ENCODE peak calls at places on chromosomes 7 and 10, in six cellular contexts. L is upper lobe of left lung, O is uterus, M is IMR-90, T is right cardiac atrium, E is left ventricle myocardium inferior. V is an unnamed sample. For H3K4me1, the result is how much of the 10 kb centered on the place peaks cover.

GRCh38 chr7:102306916-102307677 is 20.4 kb downstream of the SH2B2 start:
- DNase-seq in E (peak), M (peak), O (no peak), T (peak), L (no peak), V (peak)

GRCh38 chr10:96910488-96911395 is 78.6 kb downstream of the LCOR start:
- DNase-seq in L (no peak), M (peak), E (no peak), O (no peak), T (no peak), V (no peak)

GRCh38 chr10:14208231-14208630 is 122.5 kb downstream of the FRMD4A start:
- DNase-seq in O (no peak), E (no peak), M (no peak), L (no peak), T (no peak), V (no peak)

GRCh38 chr10:131041361-131041916 is 270.1 kb downstream of the TCERG1L start:
- DNase-seq in L (no peak), O (no peak), T (no peak), E (no peak), M (no peak), V (no peak)

GRCh38 chr10:97534746-97535367 is 36.1 kb downstream of the UBTD1 start:
- DNase-seq in O (no peak), L (no peak), M (no peak), T (peak), E (no peak), V (no peak)

GRCh38 chr7:101362334-101363195 is at the start of gene COL26A1:
- DNase-seq in L (peak), M (no peak), T (peak), O (peak), E (peak), V (no peak)

GRCh38 chr10:93600861-93601773 is at the start of gene RBP4:
- DNase-seq in E (no peak), O (no peak), L (peak), T (peak), M (peak), V (no peak)

GRCh38 chr7:6579446-6579845 is 2.2 kb downstream of the ZDHHC4 start:
- DNase-seq in O (no peak), M (peak), T (peak), L (no peak), E (no peak), V (no peak)

GRCh38 chr10:42476101-42476500 is 162.3 kb downstream of the ZNF33B start:
- DNase-seq in O (no peak), T (no peak), E (no peak), M (no peak), L (no peak), V (no peak)

GRCh38 chr7:33901847-33902246 is 3.5 kb upstream of the BMPER start:
- DNase-seq in L (no peak), M (no peak), E (no peak), O (no peak), T (no peak), V (no peak)

GRCh38 chr7:128841961-128842673 is 11.9 kb downstream of the FLNC start:
- DNase-seq in O (no peak), E (peak), M (peak), L (peak), T (peak), V (no peak)

GRCh38 chr7:135169141-135169935 is 1.2 kb downstream of the CYREN start:
- DNase-seq in O (no peak), L (no peak), T (peak), M (peak), E (no peak), V (no peak)

GRCh38 chr7:1065263-1066260 is 21.2 kb downstream of the GPR146 start:
- DNase-seq in L (peak), E (peak), T (peak), M (peak), O (peak), V (peak)

GRCh38 chr10:22544325-22545068 is 169.9 kb downstream of the PIP4K2A start:
- DNase-seq in L (peak), E (no peak), T (no peak), M (no peak), O (no peak), V (no peak)

DNA sequence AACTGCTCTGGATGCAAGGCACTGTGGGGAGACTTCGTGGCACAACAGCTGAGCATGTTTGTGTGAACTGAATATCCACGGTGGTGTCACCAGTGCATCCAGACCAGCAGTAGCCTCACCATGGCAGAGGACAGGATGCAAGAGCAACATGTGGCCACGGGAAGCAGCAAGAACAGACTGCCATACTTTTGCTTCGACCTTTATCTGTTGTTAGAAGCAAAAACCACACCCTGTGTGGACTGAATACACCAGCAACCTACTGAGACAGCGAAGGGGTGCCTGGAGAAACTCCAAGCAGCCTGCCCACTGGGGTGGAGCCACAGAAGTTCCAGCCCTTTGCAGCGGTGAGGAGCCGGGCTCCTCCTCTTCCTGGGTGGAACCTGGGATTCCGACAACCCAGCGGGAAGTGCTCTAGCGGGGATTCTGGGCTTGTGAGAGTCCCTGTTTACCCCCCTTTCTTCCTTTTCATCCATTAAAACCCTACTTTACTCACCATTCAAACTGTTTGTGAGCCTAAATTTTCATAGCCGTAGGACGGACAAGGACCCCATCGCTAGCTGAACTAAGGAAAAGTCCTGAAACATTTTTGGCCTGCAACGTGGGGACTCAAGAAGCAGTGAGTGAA is 584.9 kb downstream of the GRM8 start:
- DNase-seq in T (no peak), L (peak), M (no peak), O (no peak), E (no peak), V (no peak)
- H3K4me3 ChIP-seq in T (no peak), L (no peak), M (no peak), O (no peak), E (no peak), V (no peak)

GRCh38 chr10:32340596-32341180 is 6.3 kb downstream of the EPC1 start:
- DNase-seq in M (no peak), E (no peak), O (no peak), L (no peak), T (no peak), V (no peak)

GRCh38 chr10:32338262-32338661 is 8.7 kb downstream of the EPC1 start:
- DNase-seq in E (no peak), M (peak), L (no peak), O (no peak), T (no peak), V (no peak)

GRCh38 chr10:32341596-32341995 is 5.4 kb downstream of the EPC1 start:
- DNase-seq in L (no peak), E (no peak), O (no peak), M (no peak), T (no peak), V (no peak)

GRCh38 chr10:32333849-32334248 is 13.1 kb downstream of the EPC1 start:
- DNase-seq in M (no peak), E (no peak), O (no peak), T (no peak), L (no peak), V (no peak)

DNA sequence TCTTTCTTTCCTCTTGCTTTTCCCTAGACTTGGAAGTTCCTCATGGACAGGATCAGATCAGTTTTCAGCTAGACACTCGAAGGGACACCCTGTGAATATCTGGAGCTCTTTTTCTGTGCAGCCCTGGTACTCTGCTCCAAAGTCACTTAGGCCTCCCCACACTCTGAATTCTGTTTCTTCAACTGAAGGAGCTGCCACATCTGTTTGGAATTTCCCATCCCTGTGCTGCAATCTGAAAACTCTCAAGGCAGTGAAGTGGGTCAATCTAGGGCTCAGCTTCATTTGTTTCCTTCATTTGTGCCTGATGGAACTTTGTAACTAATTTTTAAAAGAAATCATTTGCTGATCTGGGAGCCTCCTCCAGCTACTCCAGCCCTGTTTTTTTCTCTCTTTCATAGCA is 9.6 kb downstream of the EPC1 start:
- DNase-seq in L (no peak), E (no peak), O (no peak), M (peak), T (no peak), V (no peak)
- H3K4me1 ChIP-seq in L (half or more), E (half or more), O (under half), M (under half), T (under half), V (under half)

GRCh38 chr7:3564231-3564630 is 263.2 kb downstream of the SDK1 start:
- DNase-seq in M (no peak), E (no peak), L (no peak), T (no peak), O (no peak), V (no peak)

GRCh38 chr7:3558410-3558809 is 257.4 kb downstream of the SDK1 start:
- DNase-seq in O (no peak), E (no peak), T (no peak), M (no peak), L (no peak), V (no peak)

GRCh38 chr7:3560495-3560894 is 259.4 kb downstream of the SDK1 start:
- DNase-seq in E (no peak), L (no peak), M (no peak), O (no peak), T (no peak), V (no peak)

GRCh38 chr7:3561908-3562307 is 260.9 kb downstream of the SDK1 start:
- DNase-seq in E (no peak), M (no peak), L (no peak), T (no peak), O (no peak), V (no peak)

DNA sequence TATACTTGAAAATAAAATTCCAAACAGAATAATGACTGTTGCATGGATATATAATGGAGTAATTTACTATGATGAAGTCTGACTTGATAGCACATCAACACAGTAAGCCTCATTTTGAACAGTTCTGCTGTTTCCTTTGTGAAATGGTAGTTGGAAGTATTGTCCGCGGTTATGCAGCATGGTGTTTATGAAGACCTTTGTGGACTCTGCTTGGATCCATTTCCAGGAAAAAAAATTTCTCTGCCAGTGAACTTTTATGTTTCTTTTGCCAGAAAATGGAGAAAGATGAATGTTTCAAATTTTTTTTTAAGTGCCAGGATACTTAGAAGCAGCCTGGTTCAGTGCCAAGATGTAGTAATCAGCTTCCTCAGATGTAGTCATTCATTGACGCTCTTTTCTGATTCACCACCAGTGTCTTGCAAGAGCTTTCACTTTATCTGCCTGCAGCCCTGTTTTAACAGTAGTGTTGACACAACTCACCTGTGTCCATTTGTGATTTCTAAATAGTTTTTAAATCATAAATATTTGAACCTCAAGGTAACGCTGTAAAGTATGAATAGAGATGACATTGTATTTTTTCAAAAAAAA is 258.2 kb downstream of the SDK1 start:
- DNase-seq in M (peak), L (no peak), O (no peak), E (no peak), T (no peak), V (no peak)
- H3K4me3 ChIP-seq in M (no peak), L (no peak), O (no peak), E (no peak), T (no peak), V (no peak)

GRCh38 chr7:137956183-137956582 is 45.7 kb downstream of the CREB3L2 start:
- DNase-seq in O (no peak), M (no peak), L (no peak), T (no peak), E (no peak), V (no peak)
- H3K4me1 ChIP-seq in O (under half), M (under half), L (under half), T (under half), E (half or more), V (under half)

DNA sequence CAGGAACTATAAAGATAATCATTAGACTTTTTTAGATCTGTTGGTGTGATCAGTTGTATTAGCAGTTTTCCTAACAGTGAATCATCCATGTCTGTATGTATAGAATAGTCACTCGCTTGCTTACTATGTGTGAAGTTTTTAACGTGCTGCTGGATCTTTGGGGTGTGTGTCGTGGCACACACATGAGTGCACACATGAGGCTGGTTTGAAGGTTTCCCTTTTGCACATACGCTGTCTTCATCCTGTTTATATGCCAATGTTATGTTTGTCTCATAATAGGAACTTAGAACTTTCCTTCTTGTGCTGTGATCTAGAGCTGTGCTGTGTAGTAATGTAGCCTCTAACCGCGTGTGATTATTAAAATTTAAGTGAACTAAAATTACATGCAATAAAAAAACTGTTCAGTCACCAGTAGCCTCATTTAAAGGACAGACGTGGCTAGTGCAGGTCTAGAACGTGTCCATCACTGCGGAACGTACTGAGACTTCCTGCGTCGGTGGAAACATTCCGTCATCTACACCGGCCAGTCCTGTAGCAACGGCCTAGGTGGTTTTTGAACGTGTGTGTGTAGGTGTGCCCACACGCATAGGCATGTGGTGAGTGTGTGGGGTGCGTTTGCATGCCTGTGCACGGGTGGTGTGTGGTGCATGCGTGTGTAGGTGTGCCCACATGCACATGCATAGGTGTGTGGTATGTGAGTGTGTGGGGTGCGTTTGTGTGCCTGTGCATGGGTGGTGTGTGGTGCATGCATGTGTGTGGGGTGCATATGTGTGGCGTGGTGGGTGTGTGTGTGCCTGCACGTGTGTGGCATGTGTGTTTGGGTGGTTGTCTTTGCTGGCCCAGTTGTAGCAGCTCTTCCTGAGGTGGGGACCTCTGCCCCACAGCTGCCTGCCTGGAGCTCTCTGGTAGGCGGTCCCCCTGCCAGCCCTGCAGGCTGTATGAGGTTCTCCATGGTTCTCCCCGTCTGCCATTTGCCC is 56.6 kb downstream of the INPP5A start:
- DNase-seq in T (no peak), O (no peak), E (no peak), M (no peak), L (no peak), V (no peak)
- H3K4me3 ChIP-seq in T (no peak), O (no peak), E (no peak), M (no peak), L (no peak), V (no peak)

DNA sequence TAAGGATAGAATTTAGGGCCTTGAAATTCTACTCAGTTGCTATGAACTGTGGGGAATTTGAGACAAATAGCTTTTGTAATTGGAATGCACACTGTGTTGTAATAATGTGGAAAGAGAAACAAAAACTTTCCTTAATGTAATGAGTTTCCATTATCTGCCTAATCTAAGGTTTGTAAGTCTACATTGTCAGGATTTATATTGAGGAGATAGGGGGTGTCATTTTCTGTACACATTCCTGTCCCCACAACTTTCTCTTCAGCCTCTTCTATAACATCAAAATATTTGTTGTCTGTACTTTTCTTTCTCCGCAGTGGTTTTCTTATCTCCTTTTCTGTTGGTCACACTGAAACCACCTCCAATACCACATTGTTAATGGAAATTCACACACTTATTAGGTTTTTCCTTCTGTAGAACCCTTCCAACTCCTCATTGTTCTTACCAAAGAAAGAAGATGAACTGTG is 41.5 kb downstream of the ARID5B start:
- DNase-seq in M (peak), L (no peak), T (no peak), E (no peak), O (no peak), V (no peak)
- H3K4me1 ChIP-seq in M (under half), L (half or more), T (under half), E (under half), O (under half), V (under half)

GRCh38 chr7:117479480-117480224 is at the start of gene CFTR:
- DNase-seq in M (no peak), L (peak), O (peak), T (peak), E (peak), V (no peak)
- H3K4me3 ChIP-seq in M (peak), L (no peak), O (peak), T (peak), E (peak), V (peak)

GRCh38 chr7:69620650-69621049 is 22.4 kb downstream of the AUTS2 start:
- DNase-seq in E (no peak), O (no peak), T (no peak), L (no peak), M (no peak), V (no peak)

GRCh38 chr7:69624431-69624830 is 26.2 kb downstream of the AUTS2 start:
- DNase-seq in M (no peak), T (no peak), L (no peak), E (no peak), O (no peak), V (no peak)

GRCh38 chr7:69622014-69622818 is 23.9 kb downstream of the AUTS2 start:
- DNase-seq in T (no peak), M (no peak), E (no peak), L (no peak), O (no peak), V (no peak)

GRCh38 chr7:69624842-69625637 is 26.8 kb downstream of the AUTS2 start:
- DNase-seq in E (no peak), T (no peak), O (no peak), L (no peak), M (no peak), V (no peak)

DNA sequence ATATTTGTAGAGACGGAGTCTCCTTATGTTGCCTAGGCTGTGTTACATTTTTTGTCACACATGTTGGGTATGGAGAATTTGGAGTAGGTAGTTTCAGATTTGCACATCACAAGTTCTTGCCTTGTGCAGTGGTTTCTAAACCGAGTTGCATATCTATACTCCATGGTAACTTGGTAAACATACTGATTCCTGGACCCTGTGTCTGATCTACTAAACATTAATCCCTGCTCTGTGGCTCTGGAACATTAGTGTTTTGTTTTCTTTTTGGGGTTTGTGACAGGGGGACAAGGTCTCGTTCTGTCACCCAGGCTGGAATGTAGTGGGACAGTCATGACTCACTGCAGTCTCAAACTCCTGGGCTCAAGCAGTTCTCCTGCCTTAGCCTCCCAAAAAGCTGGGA is 24.7 kb downstream of the AUTS2 start:
- DNase-seq in E (no peak), M (no peak), L (no peak), T (no peak), O (no peak), V (no peak)
- H3K4me1 ChIP-seq in E (under half), M (under half), L (under half), T (under half), O (under half), V (under half)